ENCODE peak calls at places on chromosome X, in ten cellular contexts. A is Ammon's horn; D is stimulated activated CD4-positive, alpha-beta T cell treated with anti-CD3 and anti-CD28 coated beads, Interleukin-15, amount 100 ng/mL, for 1 hour; K is left kidney; F is neural progenitor cell; U is HEK293T; O is substantia nigra; R is GM04504; X is stimulated activated CD8-positive, alpha-beta memory T cell treated with anti-CD3 and anti-CD28 coated beads, Interleukin-15, amount 100 ng/mL, for 4 hours; G is myocyte. E is an unnamed sample.
A peak's percentile ranks its signal among the peaks of the same experiment; 100 is the strongest.

GRCh38 chrX:120740072-120740471 is 110.2 kb upstream of the C1GALT1C1 start:
- DNase-seq in A (no peak), D (no peak), K (no peak), F (no peak), U (no peak), O (no peak), R (no peak), X (no peak), G (no peak), E (no peak)

GRCh38 chrX:153688900-153689590 is 1.3 kb downstream of the SLC6A8 start:
- DNase-seq in A (peak; percentile 70), D (no peak), K (peak; percentile 58), F (peak; percentile 49), U (no peak), O (peak; percentile 60), R (peak; percentile 9), X (no peak), G (no peak), E (no peak)

GRCh38 chrX:153414838-153415552 is 3.7 kb downstream of the ZFP92 start:
- DNase-seq in A (no peak), D (no peak), K (no peak), F (no peak), U (no peak), O (no peak), R (peak; percentile 6), X (no peak), G (no peak), E (no peak)

GRCh38 chrX:49876750-49877149 is 2.5 kb upstream of the USP27X start:
- DNase-seq in A (peak; percentile 42), D (no peak), K (peak; percentile 50), F (peak; percentile 31), U (peak; percentile 36), O (no peak), R (no peak), X (no peak), G (peak; percentile 16), E (peak; percentile 79)

GRCh38 chrX:254630-255215 is 26.5 kb upstream of the PLCXD1 start:
- DNase-seq in A (no peak), D (no peak), K (no peak), F (no peak), U (no peak), O (no peak), R (no peak), X (no peak), G (no peak), E (no peak)

GRCh38 chrX:16838202-16839066 is 31.7 kb downstream of the RBBP7 start:
- DNase-seq in A (no peak), D (no peak), K (peak; percentile 6), F (peak; percentile 16), U (no peak), O (no peak), R (peak; percentile 47), X (no peak), G (peak; percentile 72), E (peak; percentile 23)

GRCh38 chrX:19440713-19441112 is 74.6 kb downstream of the MAP3K15 start:
- DNase-seq in A (no peak), D (no peak), K (no peak), F (no peak), U (no peak), O (no peak), R (peak; percentile 9), X (no peak), G (peak; percentile 21), E (no peak)

GRCh38 chrX:100768679-100769338 is 36.9 kb upstream of the SYTL4 start:
- DNase-seq in A (peak; percentile 16), D (peak; percentile 49), K (peak; percentile 74), F (peak; percentile 80), U (peak; percentile 84), O (peak; percentile 58), R (peak; percentile 38), X (peak; percentile 53), G (peak; percentile 61), E (peak; percentile 44)

GRCh38 chrX:6778547-6779231 is 243.8 kb upstream of the VCX3A start:
- DNase-seq in A (peak; percentile 70), D (no peak), K (peak; percentile 15), F (peak; percentile 1), U (no peak), O (peak; percentile 31), R (no peak), X (no peak), G (no peak), E (peak; percentile 0)

GRCh38 chrX:46791927-46792825 is 33.3 kb upstream of the SLC9A7 start:
- DNase-seq in A (no peak), D (no peak), K (peak; percentile 8), F (peak; percentile 32), U (no peak), O (no peak), R (peak; percentile 77), X (no peak), G (peak; percentile 78), E (no peak)

GRCh38 chrX:1551959-1552546 is 15.1 kb upstream of the P2RY8 start:
- DNase-seq in A (no peak), D (no peak), K (no peak), F (no peak), U (no peak), O (no peak), R (no peak), X (no peak), G (no peak), E (no peak)

GRCh38 chrX:109934434-109934833 is 68.5 kb upstream of the TMEM164 start:
- DNase-seq in A (no peak), D (no peak), K (peak; percentile 0), F (no peak), U (no peak), O (no peak), R (no peak), X (no peak), G (no peak), E (no peak)

GRCh38 chrX:52422884-52423283 is 54.1 kb downstream of the XAGE2 start:
- DNase-seq in A (no peak), D (no peak), K (no peak), F (no peak), U (no peak), O (no peak), R (peak; percentile 40), X (no peak), G (no peak), E (no peak)

GRCh38 chrX:107454302-107454701 is 4.8 kb downstream of the FRMPD3 start:
- DNase-seq in A (no peak), D (no peak), K (no peak), F (no peak), U (no peak), O (no peak), R (no peak), X (no peak), G (peak; percentile 22), E (no peak)

GRCh38 chrX:38089173-38089982 is 83.0 kb downstream of the SYTL5 start:
- DNase-seq in A (no peak), D (no peak), K (no peak), F (no peak), U (no peak), O (no peak), R (no peak), X (no peak), G (no peak), E (no peak)

GRCh38 chrX:38819709-38820108 is 18.4 kb downstream of the MID1IP1 start:
- DNase-seq in A (no peak), D (no peak), K (no peak), F (no peak), U (no peak), O (no peak), R (no peak), X (no peak), G (no peak), E (no peak)

GRCh38 chrX:20061869-20062254 is 54.8 kb downstream of the MAP7D2 start:
- DNase-seq in A (no peak), D (no peak), K (no peak), F (no peak), U (no peak), O (no peak), R (no peak), X (no peak), G (peak; percentile 4), E (no peak)

GRCh38 chrX:16828126-16828908 is 41.8 kb downstream of the RBBP7 start:
- DNase-seq in A (no peak), D (no peak), K (no peak), F (no peak), U (no peak), O (no peak), R (no peak), X (no peak), G (peak; percentile 9), E (no peak)

GRCh38 chrX:1163231-1163630 is 49.2 kb downstream of the CRLF2 start:
- DNase-seq in A (no peak), D (no peak), K (no peak), F (no peak), U (no peak), O (no peak), R (no peak), X (no peak), G (no peak), E (no peak)

GRCh38 chrX:107290019-107290418 is 83.6 kb downstream of the DNAAF6 start:
- DNase-seq in A (no peak), D (no peak), K (no peak), F (no peak), U (no peak), O (no peak), R (no peak), X (no peak), G (no peak), E (no peak)

GRCh38 chrX:53190363-53190960 is 34.5 kb downstream of the KDM5C start:
- DNase-seq in A (no peak), D (no peak), K (peak; percentile 1), F (peak; percentile 39), U (no peak), O (no peak), R (no peak), X (no peak), G (no peak), E (peak; percentile 8)

GRCh38 chrX:35076061-35076460 is 133.5 kb downstream of the FAM47B start:
- DNase-seq in A (no peak), D (no peak), K (no peak), F (peak; percentile 4), U (no peak), O (no peak), R (no peak), X (no peak), G (no peak), E (no peak)

GRCh38 chrX:37883196-37883595 is 35.8 kb upstream of the DYNLT3 start:
- DNase-seq in A (no peak), D (no peak), K (no peak), F (no peak), U (no peak), O (no peak), R (no peak), X (no peak), G (no peak), E (no peak)

GRCh38 chrX:134377537-134377936 is 82.4 kb upstream of the HPRT1 start:
- DNase-seq in A (peak; percentile 33), D (no peak), K (peak; percentile 53), F (peak; percentile 44), U (no peak), O (no peak), R (no peak), X (no peak), G (peak; percentile 20), E (peak; percentile 38)

GRCh38 chrX:53320543-53321215 is 39.3 kb upstream of the IQSEC2 start:
- DNase-seq in A (no peak), D (no peak), K (peak; percentile 42), F (peak; percentile 17), U (no peak), O (peak; percentile 70), R (no peak), X (no peak), G (no peak), E (no peak)

GRCh38 chrX:21638311-21638710 is 19.8 kb downstream of the KLHL34 start:
- DNase-seq in A (no peak), D (no peak), K (no peak), F (no peak), U (no peak), O (no peak), R (peak; percentile 9), X (no peak), G (no peak), E (no peak)

GRCh38 chrX:84339507-84340364 is 151.7 kb upstream of the RPS6KA6 start:
- DNase-seq in A (no peak), D (no peak), K (peak; percentile 2), F (peak; percentile 38), U (peak; percentile 39), O (no peak), R (no peak), X (no peak), G (peak; percentile 11), E (no peak)

GRCh38 chrX:8091526-8091925 is 79.5 kb downstream of the VCX2 start:
- DNase-seq in A (no peak), D (no peak), K (no peak), F (no peak), U (no peak), O (no peak), R (no peak), X (no peak), G (no peak), E (no peak)